ENCODE peak calls at places on chromosomes 2 and 18, in five cellular contexts. I is epithelial cell of esophagus, F is brain microvascular endothelial cell, P is AG10803, N is Peyer's patch. W is an unnamed sample.

GRCh38 chr18:2588666-2589344 is 17.4 kb downstream of the NDC80 start:
- DNase-seq in I (peak), F (no peak), P (peak), N (no peak), W (peak)

GRCh38 chr18:54203914-54204313 is 20.6 kb downstream of the MBD2 start:
- DNase-seq in I (no peak), F (no peak), P (no peak), N (no peak), W (no peak)

GRCh38 chr2:9984217-9984739 is 32.8 kb downstream of the GRHL1 start:
- DNase-seq in I (peak), F (no peak), P (peak), N (no peak), W (peak)

GRCh38 chr2:186209532-186209931 is 276.5 kb upstream of the ZC3H15 start:
- DNase-seq in I (no peak), F (no peak), P (no peak), N (no peak), W (no peak)

GRCh38 chr2:233901884-233902283 is 15.3 kb upstream of the TRPM8 start:
- DNase-seq in I (no peak), F (no peak), P (no peak), N (no peak), W (no peak)

GRCh38 chr2:124316875-124317605 is 292.0 kb downstream of the CNTNAP5 start:
- DNase-seq in I (no peak), F (no peak), P (no peak), N (no peak), W (peak)

GRCh38 chr2:42009657-42010580 is 37.9 kb upstream of the PKDCC start:
- DNase-seq in I (no peak), F (no peak), P (peak), N (no peak), W (peak)

GRCh38 chr2:54720563-54720962 is 2.9 kb upstream of the EML6 start:
- DNase-seq in I (no peak), F (no peak), P (no peak), N (no peak), W (no peak)

GRCh38 chr18:49023281-49023937 is 72.6 kb upstream of the SMAD7 start:
- DNase-seq in I (no peak), F (no peak), P (no peak), N (peak), W (no peak)

GRCh38 chr2:225737556-225737955 is 338.0 kb downstream of the NYAP2 start:
- DNase-seq in I (peak), F (no peak), P (peak), N (no peak), W (no peak)

GRCh38 chr2:3169106-3169870 is 208.3 kb downstream of the EIPR1 start:
- DNase-seq in I (peak), F (peak), P (peak), N (no peak), W (peak)
- TF ChIP-seq CTCF in I (no peak), F (no peak), P (peak), N (no peak), W (no peak)

DNA sequence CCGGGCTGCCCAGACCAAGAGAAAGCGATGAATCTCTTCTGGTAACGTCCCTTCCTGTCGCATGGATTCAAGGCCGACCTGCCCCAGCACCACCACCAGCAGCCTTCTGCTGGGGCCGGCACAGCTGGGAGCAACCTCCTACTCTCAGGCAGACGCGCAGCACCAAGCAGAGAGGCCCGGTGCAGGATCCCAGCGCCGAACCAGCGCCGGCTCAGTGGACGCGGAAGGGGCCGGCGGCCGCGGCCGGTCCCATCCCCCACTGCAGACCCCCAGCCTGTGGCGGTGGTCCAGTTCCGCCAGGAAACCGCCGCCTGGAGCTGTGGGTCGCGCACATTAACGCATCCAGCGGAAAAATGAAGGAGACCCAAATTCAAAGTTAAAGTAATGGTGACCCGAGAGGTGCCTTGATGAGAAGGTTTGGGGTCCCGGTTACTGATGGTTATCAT is 525 bp upstream of the MAL start:
- DNase-seq in I (no peak), F (no peak), P (no peak), N (no peak), W (no peak)
- H3K4me3 ChIP-seq in I (no peak), F (no peak), P (no peak), N (peak), W (no peak)

GRCh38 chr18:44830551-44830950 is 149.9 kb downstream of the SETBP1 start:
- DNase-seq in I (no peak), F (no peak), P (no peak), N (no peak), W (no peak)
- TF ChIP-seq CTCF in I (no peak), F (no peak), P (no peak), N (no peak), W (no peak)

DNA sequence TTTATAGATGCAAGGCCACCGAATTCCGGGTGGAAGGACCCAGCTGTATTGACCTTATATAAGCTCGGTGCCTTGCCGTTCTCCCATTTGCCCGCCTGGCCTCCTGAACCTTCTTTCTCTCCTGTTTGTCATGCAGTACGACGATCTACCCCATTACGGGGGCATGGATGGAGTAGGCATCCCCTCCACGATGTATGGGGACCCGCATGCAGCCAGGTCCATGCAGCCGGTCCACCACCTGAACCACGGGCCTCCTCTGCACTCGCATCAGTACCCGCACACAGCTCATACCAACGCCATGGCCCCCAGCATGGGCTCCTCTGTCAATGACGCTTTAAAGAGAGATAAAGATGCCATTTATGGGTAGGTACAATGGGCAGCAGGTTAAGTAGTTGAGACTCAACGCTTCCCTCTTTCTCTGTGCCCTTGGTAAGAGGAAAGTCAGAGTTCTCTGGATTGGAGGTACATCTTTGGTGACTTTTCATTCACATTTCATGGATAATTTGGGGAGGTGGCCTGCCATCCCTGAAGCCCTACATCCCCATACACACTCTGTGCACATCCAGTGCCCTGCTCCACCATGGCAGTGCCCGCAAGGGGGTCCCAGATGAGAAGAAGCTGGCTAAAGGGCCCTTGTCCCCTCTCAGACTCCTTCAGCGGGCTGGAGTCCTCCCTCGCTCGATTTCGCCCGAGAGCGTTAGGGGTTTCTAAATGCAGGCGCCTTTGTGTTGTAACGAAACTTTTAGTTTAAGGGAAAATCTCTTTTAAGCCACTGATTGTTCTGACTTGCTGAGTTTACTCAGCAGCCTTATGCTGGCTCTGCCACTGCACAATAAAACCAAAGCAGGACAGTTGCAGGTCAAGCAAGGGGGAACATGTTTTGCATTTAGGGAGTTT is 2.9 kb downstream of the MEIS1 start:
- DNase-seq in I (peak), F (no peak), P (no peak), N (no peak), W (peak)
- H3K4me3 ChIP-seq in I (peak), F (peak), P (peak), N (peak), W (peak)

W was measured in fibroblast of villous mesenchyme.